ENCODE peak calls at places on chromosomes 13 and 19, in six cellular contexts. U, I, T, A, H and O are unnamed samples.
A peak's percentile ranks its signal among the peaks of the same experiment; 100 is the strongest.

GRCh38 chr19:4581381-4582111 is 22.1 kb upstream of the SEMA6B start:
- DNase-seq in A (no peak), H (no peak), I (no peak), T (peak; percentile 38), U (peak; percentile 58), O (no peak)

GRCh38 chr13:113192902-113193301 is 15.6 kb downstream of the PCID2 start:
- DNase-seq in U (peak; percentile 74), H (no peak), I (no peak), A (no peak), T (no peak), O (no peak)

GRCh38 chr19:43224855-43225253 is 19.4 kb upstream of the PSG4 start:
- DNase-seq in T (no peak), H (no peak), I (no peak), A (no peak), U (no peak), O (no peak)

GRCh38 chr19:13797870-13798269 is 2.6 kb downstream of the ZSWIM4 start:
- DNase-seq in H (no peak), I (no peak), U (peak; percentile 93), T (no peak), A (peak; percentile 52), O (no peak)

GRCh38 chr13:35285677-35286076 is 190.8 kb downstream of the MAB21L1 start:
- DNase-seq in A (no peak), U (peak; percentile 1), I (no peak), T (no peak), H (no peak), O (no peak)

GRCh38 chr19:10389863-10390262 is 9.5 kb upstream of the TYK2 start:
- DNase-seq in H (no peak), A (no peak), U (no peak), T (no peak), I (no peak), O (no peak)

GRCh38 chr19:55620410-55620809 is 4.0 kb downstream of the ZNF784 start:
- DNase-seq in A (no peak), T (no peak), I (no peak), U (peak; percentile 43), H (no peak), O (no peak)

GRCh38 chr13:113034451-113035208 is 65.6 kb downstream of the MCF2L start:
- DNase-seq in U (peak; percentile 69), H (no peak), T (no peak), A (no peak), I (no peak), O (peak; percentile 47)

GRCh38 chr13:23695711-23696512 is 125.7 kb downstream of the TNFRSF19 start:
- DNase-seq in H (peak; percentile 58), U (peak; percentile 33), A (no peak), T (peak; percentile 8), I (peak; percentile 52), O (no peak)

GRCh38 chr13:38656699-38657098 is 30.2 kb upstream of the FREM2 start:
- DNase-seq in T (no peak), I (no peak), U (no peak), A (no peak), H (no peak), O (no peak)

GRCh38 chr13:70394149-70394548 is 285.9 kb upstream of the KLHL1 start:
- DNase-seq in T (no peak), I (no peak), A (no peak), H (no peak), U (no peak), O (no peak)

GRCh38 chr19:2814426-2814825 is 5.2 kb upstream of the ZNF554 start:
- DNase-seq in A (no peak), T (no peak), U (no peak), I (no peak), H (no peak), O (no peak)

GRCh38 chr13:40484981-40485380 is 181.5 kb downstream of the FOXO1 start:
- DNase-seq in T (no peak), U (no peak), H (no peak), I (no peak), A (no peak), O (no peak)

GRCh38 chr19:56974554-56975207 is 134.2 kb upstream of the PEG3 start:
- DNase-seq in U (no peak), T (no peak), I (no peak), A (no peak), H (no peak), O (peak; percentile 32)

GRCh38 chr13:65964672-65965071 is 1265.5 kb downstream of the PCDH9 start:
- DNase-seq in H (no peak), T (no peak), A (no peak), I (no peak), U (no peak), O (no peak)

GRCh38 chr19:1521636-1522035 is 2.2 kb upstream of the PLK5 start:
- DNase-seq in H (peak; percentile 46), I (no peak), T (no peak), A (no peak), U (peak; percentile 37), O (no peak)

GRCh38 chr13:113273856-113274590 is 23.0 kb upstream of the LAMP1 start:
- DNase-seq in I (no peak), T (no peak), H (no peak), U (peak; percentile 68), A (no peak), O (no peak)

GRCh38 chr19:17841810-17842662 is 5.7 kb downstream of the JAK3 start:
- DNase-seq in I (no peak), T (peak; percentile 79), H (peak; percentile 72), A (peak; percentile 75), U (peak; percentile 93), O (peak; percentile 100)

GRCh38 chr13:32475403-32475802 is 47.5 kb upstream of the N4BP2L1 start:
- DNase-seq in I (no peak), U (no peak), A (no peak), T (no peak), H (no peak), O (no peak)

GRCh38 chr13:41561179-41561578 is 103.8 kb downstream of the RGCC start:
- DNase-seq in A (no peak), H (no peak), T (no peak), U (peak; percentile 37), I (no peak), O (no peak)

GRCh38 chr19:15136234-15136954 is 29.2 kb downstream of the SYDE1 start:
- DNase-seq in U (no peak), H (no peak), T (no peak), I (no peak), A (no peak), O (no peak)

GRCh38 chr19:38277969-38278680 is 13.8 kb downstream of the SPINT2 start:
- DNase-seq in T (no peak), H (peak; percentile 68), I (no peak), U (peak; percentile 86), A (peak; percentile 78), O (peak; percentile 75)

GRCh38 chr13:98325724-98326123 is 148.7 kb upstream of the RNF113B start:
- DNase-seq in I (no peak), H (no peak), A (no peak), T (no peak), U (no peak), O (no peak)

GRCh38 chr13:99983401-99984133 is 2.0 kb downstream of the ZIC2 start:
- DNase-seq in H (no peak), I (no peak), A (no peak), U (no peak), T (no peak), O (no peak)

GRCh38 chr13:99981115-99982020 is at the start of gene ZIC2:
- DNase-seq in I (no peak), A (no peak), U (peak; percentile 34), T (no peak), H (no peak), O (no peak)

GRCh38 chr13:99982741-99983400 is 1.3 kb downstream of the ZIC2 start:
- DNase-seq in I (no peak), H (no peak), T (no peak), A (no peak), U (no peak), O (no peak)

GRCh38 chr13:99980201-99981114 is 1.1 kb upstream of the ZIC2 start:
- DNase-seq in H (peak; percentile 61), U (peak; percentile 71), T (peak; percentile 16), A (no peak), I (no peak), O (peak; percentile 34)

GRCh38 chr13:99982021-99982740 is 597 bp downstream of the ZIC2 start:
- DNase-seq in T (no peak), U (no peak), I (no peak), A (no peak), H (no peak), O (peak; percentile 18)
- H3K27ac ChIP-seq in T (no peak overlapping the region), U (no peak overlapping the region), I (no peak overlapping the region), A (no peak overlapping the region), H (no peak overlapping the region), O (no peak overlapping the region)

GRCh38 chr19:48396010-48396870 is 2.8 kb downstream of the GRIN2D start:
- DNase-seq in T (no peak), A (no peak), U (no peak), I (no peak), H (no peak), O (no peak)

GRCh38 chr19:48394331-48395169 is 1.1 kb downstream of the GRIN2D start:
- DNase-seq in I (no peak), H (no peak), A (no peak), T (no peak), U (no peak), O (no peak)

GRCh38 chr19:48395499-48395898 is 2.0 kb downstream of the GRIN2D start:
- DNase-seq in I (no peak), U (no peak), T (no peak), H (no peak), A (no peak), O (no peak)

GRCh38 chr19:48393559-48394330 is at the start of gene GRIN2D:
- DNase-seq in A (no peak), T (peak; percentile 18), U (peak; percentile 47), I (no peak), H (no peak), O (no peak)

GRCh38 chr19:48395170-48395455 is 1.6 kb downstream of the GRIN2D start:
- DNase-seq in H (no peak), U (no peak), T (no peak), A (no peak), I (no peak), O (no peak)
- H3K4me3 ChIP-seq in H (no peak overlapping the region), U (no peak overlapping the region), T (no peak overlapping the region), A (no peak overlapping the region), I (no peak overlapping the region), O (no peak overlapping the region)

GRCh38 chr19:29674374-29675119 is 9.3 kb downstream of the PLEKHF1 start:
- DNase-seq in A (no peak), I (no peak), H (no peak), U (no peak), T (no peak), O (no peak)
- H3K27ac ChIP-seq in A (no peak overlapping the region), I (no peak overlapping the region), H (peak overlapping the region; percentile 98), U (no peak overlapping the region), T (no peak overlapping the region), O (no peak overlapping the region)

GRCh38 chr19:54463531-54464043 is at the start of gene LENG9:
- DNase-seq in U (peak; percentile 100), I (peak; percentile 82), T (peak; percentile 99), H (peak; percentile 98), A (peak; percentile 97), O (peak; percentile 98)

GRCh38 chr19:54461201-54462071 is 2.1 kb downstream of the LENG9 start:
- DNase-seq in A (no peak), H (no peak), I (no peak), U (peak; percentile 46), T (no peak), O (peak; percentile 26)

GRCh38 chr19:54460230-54461005 is 3.2 kb downstream of the LENG9 start:
- DNase-seq in I (no peak), U (no peak), H (no peak), T (no peak), A (no peak), O (no peak)

GRCh38 chr19:54462713-54463530 is 656 bp downstream of the LENG9 start:
- DNase-seq in T (peak; percentile 62), A (peak; percentile 55), H (peak; percentile 82), U (peak; percentile 81), I (peak; percentile 61), O (peak; percentile 85)

GRCh38 chr19:54462072-54462712 is 1.4 kb downstream of the LENG9 start:
- DNase-seq in H (no peak), I (no peak), U (no peak), T (no peak), A (no peak), O (peak; percentile 56)
- H3K4me3 ChIP-seq in H (peak overlapping the region; percentile 73), I (peak overlapping the region; percentile 83), U (no peak overlapping the region), T (peak overlapping the region; percentile 76), A (peak overlapping the region; percentile 58), O (peak overlapping the region; percentile 56)